ENCODE peak calls at places on chromosomes 5 and 9, in eight cellular contexts. C, O, W, D, X, U, L and Y are unnamed samples.

GRCh38 chr5:37272564-37272963 is 23.4 kb upstream of the CPLANE1 start:
- DNase-seq in W (peak), U (no peak), X (peak), O (no peak), C (no peak), D (no peak), L (peak), Y (no peak)

GRCh38 chr5:81787843-81788242 is 36.9 kb upstream of the SSBP2 start:
- DNase-seq in L (peak), C (no peak), U (peak), X (peak), D (peak), W (peak), O (no peak), Y (peak)

GRCh38 chr9:120886490-120886967 is 9.5 kb upstream of the PHF19 start:
- DNase-seq in W (no peak), D (peak), C (no peak), X (peak), U (no peak), O (no peak), L (peak), Y (no peak)

GRCh38 chr9:97525451-97525850 is 24.0 kb downstream of the TMOD1 start:
- DNase-seq in W (no peak), L (no peak), O (no peak), D (no peak), X (peak), C (no peak), U (no peak), Y (no peak)

GRCh38 chr9:34988218-34989055 is 1.1 kb upstream of the DNAJB5 start:
- DNase-seq in D (peak), O (no peak), C (no peak), L (no peak), X (no peak), U (no peak), W (peak), Y (peak)

GRCh38 chr9:97046228-97046627 is 7.3 kb upstream of the CTSV start:
- DNase-seq in D (no peak), L (no peak), X (peak), U (no peak), O (no peak), C (no peak), W (peak), Y (no peak)

GRCh38 chr5:89351232-89351631 is 468.2 kb upstream of the MEF2C start:
- DNase-seq in C (no peak), X (no peak), D (no peak), L (peak), O (no peak), W (no peak), U (no peak), Y (no peak)

GRCh38 chr9:136004712-136005111 is 43.5 kb upstream of the UBAC1 start:
- DNase-seq in D (no peak), C (no peak), W (peak), U (no peak), L (no peak), X (no peak), O (no peak), Y (no peak)

GRCh38 chr5:179974946-179975712 is 67.4 kb upstream of the TBC1D9B start:
- DNase-seq in L (peak), U (peak), W (peak), D (no peak), X (peak), C (no peak), O (no peak), Y (no peak)

GRCh38 chr5:145936401-145937131 is at the start of gene SH3RF2:
- DNase-seq in D (peak), C (no peak), O (no peak), W (peak), L (peak), X (peak), U (peak), Y (peak)

GRCh38 chr5:72296251-72296650 is 23.8 kb downstream of the MRPS27 start:
- DNase-seq in D (no peak), X (no peak), U (no peak), W (no peak), C (no peak), L (no peak), O (no peak), Y (no peak)

GRCh38 chr5:138932171-138932810 is 57.2 kb upstream of the LRRTM2 start:
- DNase-seq in X (peak), U (no peak), W (peak), C (no peak), L (no peak), D (no peak), O (no peak), Y (no peak)